ENCODE peak calls at places on chromosomes 1 and 21, in eight cellular contexts. V, J, T, N, L, K, H and B are unnamed samples.

GRCh38 chr1:170910273-170910672 is 25.1 kb upstream of the MROH9 start:
- DNase-seq in V (peak; percentile 24), J (no peak), K (no peak), H (no peak), N (no peak), T (no peak), L (no peak), B (peak; percentile 52)

GRCh38 chr1:18339161-18339560 is 141.6 kb upstream of the KLHDC7A start:
- DNase-seq in V (no peak), N (no peak), L (no peak), K (no peak), H (no peak), T (no peak), J (no peak), B (no peak)

GRCh38 chr1:168137515-168137821 is 738 bp upstream of the GPR161 start:
- DNase-seq in N (no peak), J (no peak), T (no peak), K (no peak), V (no peak), H (no peak), L (no peak), B (no peak)

GRCh38 chr1:176206006-176206960 is 803 bp downstream of the COP1 start:
- DNase-seq in J (no peak), V (peak; percentile 50), T (peak; percentile 38), H (no peak), K (no peak), N (peak; percentile 11), L (peak; percentile 24), B (peak; percentile 15)

GRCh38 chr1:8176279-8176678 is 141.6 kb upstream of the SLC45A1 start:
- DNase-seq in H (no peak), N (no peak), J (no peak), K (no peak), T (no peak), L (no peak), V (no peak), B (no peak)

GRCh38 chr1:245807954-245808719 is 653.4 kb downstream of the KIF26B start:
- DNase-seq in H (no peak), V (no peak), J (no peak), L (no peak), N (peak; percentile 37), T (no peak), K (no peak), B (no peak)

GRCh38 chr1:234845097-234845660 is 235.2 kb upstream of the IRF2BP2 start:
- DNase-seq in L (no peak), N (no peak), H (no peak), K (no peak), T (no peak), V (peak; percentile 63), J (no peak), B (no peak)

GRCh38 chr1:94806451-94806861 is 13.7 kb upstream of the SLC44A3 start:
- DNase-seq in J (no peak), L (no peak), H (no peak), T (no peak), K (no peak), V (peak; percentile 38), N (no peak), B (no peak)

GRCh38 chr1:156832434-156832833 is 15.8 kb upstream of the SH2D2A start:
- DNase-seq in V (no peak), K (no peak), N (no peak), T (no peak), H (no peak), J (no peak), L (no peak), B (no peak)

GRCh38 chr1:232344791-232345399 is 285.0 kb downstream of the SIPA1L2 start:
- DNase-seq in T (no peak), H (no peak), L (no peak), N (no peak), V (peak; percentile 46), J (no peak), K (no peak), B (no peak)

GRCh38 chr1:18868354-18868753 is 8.9 kb upstream of the TAS1R2 start:
- DNase-seq in N (no peak), L (no peak), T (no peak), H (no peak), V (no peak), J (no peak), K (no peak), B (no peak)

GRCh38 chr1:87140831-87141540 is 187.7 kb upstream of the LMO4 start:
- DNase-seq in H (peak; percentile 74), J (no peak), K (no peak), N (no peak), L (no peak), V (peak; percentile 44), T (no peak), B (no peak)

GRCh38 chr1:24316659-24317058 is 2.5 kb upstream of the GRHL3 start:
- DNase-seq in H (no peak), T (no peak), J (no peak), K (no peak), N (no peak), V (no peak), L (no peak), B (no peak)

GRCh38 chr1:198179556-198179981 is 22.8 kb downstream of the NEK7 start:
- DNase-seq in H (no peak), T (no peak), V (peak; percentile 82), J (no peak), N (no peak), K (no peak), L (no peak), B (no peak)

DNA sequence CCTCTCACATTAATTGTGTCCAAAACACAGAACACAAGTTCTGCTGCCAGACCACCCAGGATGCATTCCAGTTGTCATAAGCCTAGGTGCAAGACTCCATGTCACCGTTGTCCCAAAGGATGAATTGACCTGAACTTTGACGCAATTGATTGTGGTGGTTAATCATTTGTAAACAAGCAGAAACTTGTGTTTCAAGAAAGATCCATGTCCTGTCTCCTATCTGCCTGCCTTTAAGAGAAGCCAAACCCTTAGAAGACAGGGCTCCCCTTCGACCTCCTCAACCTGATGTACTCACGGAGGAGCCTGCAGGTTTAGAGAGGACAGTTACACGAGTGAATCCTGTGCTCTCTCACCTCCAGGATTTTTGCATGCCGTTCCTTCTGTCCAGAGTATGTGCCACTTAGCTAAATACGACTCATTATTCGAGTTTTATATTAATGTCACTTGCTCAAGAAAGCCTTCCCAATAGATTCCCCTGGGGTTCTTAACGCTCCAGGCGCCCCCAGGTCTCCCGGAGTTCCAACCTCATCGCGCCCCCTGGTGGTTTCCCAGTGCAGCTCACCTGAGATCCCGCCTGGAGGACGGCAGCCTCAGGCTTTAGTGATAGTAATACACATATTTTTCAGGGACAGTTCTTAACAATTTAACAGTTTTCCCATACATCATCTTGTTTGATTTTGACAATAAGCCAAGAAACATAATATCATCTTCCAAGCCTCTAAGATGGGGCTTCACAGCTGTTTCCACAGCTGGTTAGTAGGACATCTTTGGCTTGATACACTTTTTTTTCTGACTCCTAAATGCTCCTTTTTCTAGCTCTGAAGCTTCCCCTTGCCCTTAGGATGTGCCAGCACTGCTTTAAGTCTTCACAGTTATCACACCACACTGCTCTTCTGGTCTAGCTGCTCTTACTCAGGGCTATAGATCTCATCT is 2.4 kb upstream of the C8B start:
- DNase-seq in H (no peak), K (peak; percentile 73), V (no peak), N (peak; percentile 6), T (peak; percentile 58), L (peak; percentile 49), J (no peak), B (no peak)
- TF ChIP-seq CTCF in H (peak; percentile 52), K (peak; percentile 68), V (peak; percentile 38), N (no peak), T (peak; percentile 81), L (peak; percentile 73), J (no peak), B (peak; percentile 85)

DNA sequence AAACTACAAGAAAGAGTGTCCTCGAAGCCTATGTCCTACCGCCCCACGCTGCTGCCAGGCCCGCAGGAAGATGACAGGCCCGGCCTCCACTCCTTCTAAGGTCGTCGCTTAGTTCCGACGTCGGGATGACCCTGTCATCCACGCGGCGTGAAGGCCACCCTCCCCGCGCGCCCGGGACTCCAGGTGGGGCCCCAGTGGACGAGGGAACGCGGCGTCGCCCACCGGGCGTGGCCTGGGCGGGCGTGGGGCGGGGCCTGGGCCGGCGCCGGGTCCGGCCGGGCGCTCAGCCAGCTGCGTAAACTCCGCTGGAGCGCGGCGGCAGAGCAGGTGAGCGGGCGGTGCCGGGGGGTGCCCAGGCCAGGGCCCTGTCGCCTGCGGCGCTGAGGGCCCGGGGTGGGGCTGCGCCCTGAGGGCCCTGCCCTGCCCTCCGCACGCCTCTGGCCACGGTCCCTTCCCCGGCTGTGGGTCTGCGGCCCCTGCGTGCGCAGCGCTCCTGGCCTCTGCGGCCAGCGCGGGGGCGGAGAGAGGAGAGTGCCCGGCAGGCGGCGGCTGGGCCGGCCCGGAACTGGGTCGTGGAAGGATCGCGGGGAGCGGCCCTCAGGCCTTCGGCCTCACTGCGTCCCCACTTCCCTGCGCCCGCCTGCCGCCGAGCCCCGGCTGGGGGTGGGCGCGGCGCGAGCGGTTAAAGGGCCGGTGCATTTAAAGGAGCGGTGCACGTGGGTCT is at the start of gene PSEN2:
- DNase-seq in L (peak; percentile 82), V (peak; percentile 26), T (peak; percentile 24), N (peak; percentile 91), J (peak; percentile 51), K (peak; percentile 96), H (no peak), B (peak; percentile 44)
- TF ChIP-seq CTCF in L (no peak), V (no peak), T (no peak), N (no peak), J (peak; percentile 20), K (peak; percentile 10), H (no peak), B (peak; percentile 54)

GRCh38 chr1:200103961-200104583 is 76.6 kb downstream of the NR5A2 start:
- DNase-seq in L (no peak), N (no peak), J (no peak), V (no peak), K (no peak), H (no peak), T (no peak), B (no peak)

GRCh38 chr1:200112308-200112707 is 84.8 kb downstream of the NR5A2 start:
- DNase-seq in H (no peak), J (no peak), N (no peak), L (no peak), K (no peak), V (no peak), T (no peak), B (no peak)

GRCh38 chr1:200107004-200107470 is 79.5 kb downstream of the NR5A2 start:
- DNase-seq in N (no peak), L (no peak), K (no peak), V (no peak), J (no peak), T (no peak), H (no peak), B (no peak)

GRCh38 chr1:200108659-200109058 is 81.1 kb downstream of the NR5A2 start:
- DNase-seq in H (no peak), V (no peak), L (no peak), J (no peak), N (no peak), K (no peak), T (no peak), B (no peak)
- TF ChIP-seq CTCF in H (no peak), V (no peak), L (no peak), J (no peak), N (no peak), K (no peak), T (no peak), B (no peak)

DNA sequence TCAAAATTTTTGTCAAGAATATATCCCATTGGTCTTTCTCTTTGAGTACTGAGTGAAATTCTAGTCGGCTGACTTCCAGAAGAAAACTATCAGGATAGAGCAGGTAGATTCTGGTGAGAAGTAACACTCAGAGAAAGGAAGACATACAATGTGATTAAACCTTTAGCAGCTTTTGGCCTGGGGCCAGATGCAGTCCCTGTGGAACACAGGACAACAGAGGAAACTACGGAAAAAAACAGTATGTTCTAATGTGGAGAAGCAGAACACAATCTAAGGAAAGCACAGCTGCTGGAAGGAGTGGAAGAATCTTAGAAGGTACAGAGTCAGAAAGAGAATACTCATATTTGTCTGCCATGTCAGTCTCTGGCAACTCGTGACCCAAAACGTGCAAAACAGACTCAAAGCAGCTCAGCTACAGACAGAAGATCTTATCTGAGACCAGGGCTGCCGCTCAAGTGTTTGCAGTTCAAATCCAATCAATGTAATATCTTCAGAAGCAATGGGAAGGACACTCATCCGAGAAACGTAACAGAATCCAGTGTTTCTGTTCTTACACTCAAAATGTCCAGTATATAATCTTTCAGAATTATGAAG is 283.8 kb downstream of the MRPL39 start:
- DNase-seq in H (no peak), J (no peak), T (no peak), V (no peak), K (no peak), N (no peak), L (no peak), B (no peak)
- TF ChIP-seq CTCF in H (no peak), J (no peak), T (no peak), V (no peak), K (no peak), N (no peak), L (no peak), B (no peak)